ENCODE peak calls at places on chromosomes 12 and 14, in eight cellular contexts. K is CD8-positive, alpha-beta T cell; E is HuH-7; W is M059J; A is cardiac fibroblast; H is stimulated activated CD4-positive, alpha-beta T cell treated with anti-CD3 and anti-CD28 coated beads, Interleukin-1b, Interleukin-23, amount 100 ng/mL, for 24 hours; P is HEK293T; V is KG1. D is an unnamed sample.

GRCh38 chr12:3010214-3010930 is 51.2 kb downstream of the TEAD4 start:
- DNase-seq in K (no peak), E (no peak), W (no peak), A (no peak), H (no peak), P (no peak), V (no peak), D (no peak)

GRCh38 chr12:57223191-57224165 is 6.0 kb upstream of the SHMT2 start:
- DNase-seq in K (no peak), E (no peak), W (no peak), A (no peak), H (no peak), P (no peak), V (no peak), D (no peak)

GRCh38 chr14:71628433-71628832 is 303.8 kb upstream of the RGS6 start:
- DNase-seq in K (no peak), E (no peak), W (no peak), A (no peak), H (no peak), P (no peak), V (no peak), D (no peak)

GRCh38 chr12:62785941-62786559 is 148.9 kb downstream of the PPM1H start:
- DNase-seq in K (no peak), E (no peak), W (peak), A (peak), H (no peak), P (no peak), V (no peak), D (no peak)

GRCh38 chr12:54240129-54240528 is 39.8 kb downstream of the CBX5 start:
- DNase-seq in K (no peak), E (no peak), W (no peak), A (no peak), H (no peak), P (no peak), V (no peak), D (no peak)

GRCh38 chr14:104426771-104427125 is 152.8 kb upstream of the C14orf180 start:
- DNase-seq in K (no peak), E (no peak), W (no peak), A (no peak), H (no peak), P (no peak), V (no peak), D (no peak)

GRCh38 chr12:59155448-59155847 is 235.1 kb upstream of the LRIG3 start:
- DNase-seq in K (no peak), E (no peak), W (no peak), A (no peak), H (no peak), P (no peak), V (no peak), D (no peak)

GRCh38 chr14:73807439-73807838 is 44.2 kb upstream of the PTGR2 start:
- DNase-seq in K (no peak), E (no peak), W (no peak), A (no peak), H (no peak), P (no peak), V (no peak), D (no peak)

GRCh38 chr12:12010277-12011031 is 60.3 kb upstream of the BCL2L14 start:
- DNase-seq in K (no peak), E (no peak), W (peak), A (peak), H (no peak), P (no peak), V (peak), D (no peak)

GRCh38 chr12:69894800-69895199 is 69.8 kb downstream of the MYRFL start:
- DNase-seq in K (no peak), E (no peak), W (no peak), A (no peak), H (no peak), P (no peak), V (no peak), D (no peak)

GRCh38 chr12:27468241-27468640 is 21.7 kb downstream of the SMCO2 start:
- DNase-seq in K (no peak), E (no peak), W (no peak), A (peak), H (no peak), P (no peak), V (no peak), D (no peak)

GRCh38 chr12:72274926-72275325 is 2.8 kb downstream of the TRHDE start:
- DNase-seq in K (no peak), E (peak), W (no peak), A (peak), H (no peak), P (no peak), V (no peak), D (no peak)

GRCh38 chr12:25107920-25108319 is 87.0 kb downstream of the DNAI7 start:
- DNase-seq in K (no peak), E (no peak), W (no peak), A (no peak), H (no peak), P (no peak), V (no peak), D (no peak)

GRCh38 chr14:90301580-90302181 is 30.1 kb downstream of the NRDE2 start:
- DNase-seq in K (no peak), E (peak), W (peak), A (peak), H (no peak), P (peak), V (no peak), D (no peak)

GRCh38 chr12:110349521-110350151 is 53.9 kb downstream of the ANAPC7 start:
- DNase-seq in K (no peak), E (no peak), W (no peak), A (no peak), H (no peak), P (no peak), V (peak), D (no peak)

GRCh38 chr12:71011261-71011660 is 90.7 kb upstream of the PTPRR start:
- DNase-seq in K (no peak), E (no peak), W (peak), A (peak), H (no peak), P (no peak), V (no peak), D (no peak)

GRCh38 chr14:68695871-68696665 is 96.8 kb downstream of the ZFP36L1 start:
- DNase-seq in K (no peak), E (no peak), W (no peak), A (no peak), H (no peak), P (no peak), V (no peak), D (no peak)

GRCh38 chr14:78637903-78638302 is 467.7 kb downstream of the NRXN3 start:
- DNase-seq in K (no peak), E (no peak), W (no peak), A (no peak), H (no peak), P (no peak), V (no peak), D (no peak)

GRCh38 chr12:2301531-2302461 is 249.0 kb downstream of the CACNA1C start:
- DNase-seq in K (no peak), E (no peak), W (peak), A (no peak), H (no peak), P (no peak), V (no peak), D (no peak)

GRCh38 chr14:55336161-55336560 is 64.9 kb downstream of the FBXO34 start:
- DNase-seq in K (no peak), E (no peak), W (peak), A (no peak), H (no peak), P (no peak), V (no peak), D (no peak)

GRCh38 chr14:99590746-99591555 is 13.1 kb downstream of the CCDC85C start:
- DNase-seq in K (no peak), E (no peak), W (peak), A (peak), H (no peak), P (no peak), V (no peak), D (no peak)

GRCh38 chr12:124487834-124488165 is 79.6 kb downstream of the NCOR2 start:
- DNase-seq in K (no peak), E (no peak), W (no peak), A (no peak), H (no peak), P (no peak), V (no peak), D (no peak)

GRCh38 chr12:92543359-92543758 is 159.4 kb upstream of the PLEKHG7 start:
- DNase-seq in K (no peak), E (no peak), W (no peak), A (no peak), H (no peak), P (no peak), V (no peak), D (no peak)

GRCh38 chr14:61322011-61322798 is 826 bp downstream of the PRKCH start:
- DNase-seq in K (no peak), E (no peak), W (no peak), A (no peak), H (no peak), P (no peak), V (no peak), D (no peak)

GRCh38 chr14:70555890-70556289 is 21.1 kb upstream of the ADAM20 start:
- DNase-seq in K (no peak), E (no peak), W (no peak), A (peak), H (no peak), P (no peak), V (no peak), D (no peak)

GRCh38 chr14:22147716-22148115 is 441.3 kb downstream of the DAD1 start:
- DNase-seq in K (no peak), E (no peak), W (no peak), A (no peak), H (no peak), P (no peak), V (no peak), D (no peak)

GRCh38 chr14:58138065-58138718 is 13.8 kb downstream of the ARMH4 start:
- DNase-seq in K (no peak), E (no peak), W (no peak), A (no peak), H (no peak), P (no peak), V (no peak), D (no peak)

GRCh38 chr14:72544615-72545387 is 349.1 kb downstream of the DPF3 start:
- DNase-seq in K (no peak), E (no peak), W (peak), A (no peak), H (no peak), P (no peak), V (no peak), D (no peak)

GRCh38 chr12:67939611-67940010 is 49.6 kb upstream of the IFNG-AS1 start:
- DNase-seq in K (no peak), E (no peak), W (no peak), A (no peak), H (no peak), P (no peak), V (no peak), D (no peak)

GRCh38 chr14:37114039-37114438 is 58.4 kb downstream of the SLC25A21 start:
- DNase-seq in K (no peak), E (no peak), W (peak), A (peak), H (no peak), P (no peak), V (no peak), D (no peak)

GRCh38 chr12:76340680-76341435 is 7.4 kb downstream of the BBS10 start:
- DNase-seq in K (no peak), E (no peak), W (peak), A (no peak), H (no peak), P (no peak), V (no peak), D (no peak)

GRCh38 chr14:94174622-94175402 is 690 bp downstream of the PPP4R4 start:
- DNase-seq in K (no peak), E (peak), W (no peak), A (no peak), H (no peak), P (peak), V (no peak), D (no peak)

GRCh38 chr12:92740421-92740820 is 37.6 kb downstream of the PLEKHG7 start:
- DNase-seq in K (no peak), E (no peak), W (no peak), A (no peak), H (no peak), P (no peak), V (no peak), D (no peak)

GRCh38 chr12:88753074-88753473 is 172.8 kb upstream of the KITLG start:
- DNase-seq in K (no peak), E (no peak), W (peak), A (peak), H (no peak), P (no peak), V (no peak), D (no peak)

GRCh38 chr12:30000401-30000800 is 216.7 kb upstream of the TMTC1 start:
- DNase-seq in K (no peak), E (no peak), W (peak), A (peak), H (no peak), P (no peak), V (no peak), D (no peak)

GRCh38 chr14:36556811-36557433 is 25.5 kb downstream of the NKX2-8 start:
- DNase-seq in K (no peak), E (peak), W (peak), A (peak), H (no peak), P (peak), V (no peak), D (no peak)

D was measured in D721Med.